ENCODE peak calls at places on chromosomes 2 and 18, in four cellular contexts. N is right cardiac atrium, R is AG04450, F is uterus. I is an unnamed sample.

GRCh38 chr2:25853038-25853638 is 25.1 kb downstream of the ASXL2 start:
- DNase-seq in N (no peak), F (no peak), R (no peak), I (no peak)

GRCh38 chr18:28972333-28972732 is 795.4 kb upstream of the CDH2 start:
- DNase-seq in R (no peak), F (no peak), N (no peak), I (no peak)

GRCh38 chr2:25279091-25279651 is 62.6 kb downstream of the DNMT3A start:
- DNase-seq in F (peak; percentile 62), R (no peak), N (peak; percentile 86), I (peak; percentile 66)

GRCh38 chr2:56654936-56655335 is 471.1 kb downstream of the CCDC85A start:
- DNase-seq in N (no peak), R (no peak), F (no peak), I (peak; percentile 26)

GRCh38 chr2:168652997-168653906 is 149.2 kb upstream of the NOSTRIN start:
- DNase-seq in R (no peak), N (no peak), F (no peak), I (no peak)

GRCh38 chr2:9091819-9092218 is 88.3 kb upstream of the MBOAT2 start:
- DNase-seq in F (no peak), N (no peak), R (no peak), I (no peak)

GRCh38 chr2:239930871-239931771 is 94.0 kb downstream of the NDUFA10 start:
- DNase-seq in N (peak; percentile 28), F (no peak), R (no peak), I (no peak)

GRCh38 chr18:48616484-48617255 is 77.8 kb downstream of the CTIF start:
- DNase-seq in F (no peak), R (no peak), N (no peak), I (no peak)

GRCh38 chr2:73035899-73036778 is 35.4 kb downstream of the SFXN5 start:
- DNase-seq in F (no peak), N (no peak), R (no peak), I (no peak)

GRCh38 chr2:220279840-220280239 is 652.4 kb downstream of the SLC4A3 start:
- DNase-seq in F (no peak), R (no peak), N (no peak), I (no peak)

GRCh38 chr2:204432196-204432595 is 113.1 kb upstream of the PARD3B start:
- DNase-seq in N (no peak), F (no peak), R (no peak), I (no peak)

DNA sequence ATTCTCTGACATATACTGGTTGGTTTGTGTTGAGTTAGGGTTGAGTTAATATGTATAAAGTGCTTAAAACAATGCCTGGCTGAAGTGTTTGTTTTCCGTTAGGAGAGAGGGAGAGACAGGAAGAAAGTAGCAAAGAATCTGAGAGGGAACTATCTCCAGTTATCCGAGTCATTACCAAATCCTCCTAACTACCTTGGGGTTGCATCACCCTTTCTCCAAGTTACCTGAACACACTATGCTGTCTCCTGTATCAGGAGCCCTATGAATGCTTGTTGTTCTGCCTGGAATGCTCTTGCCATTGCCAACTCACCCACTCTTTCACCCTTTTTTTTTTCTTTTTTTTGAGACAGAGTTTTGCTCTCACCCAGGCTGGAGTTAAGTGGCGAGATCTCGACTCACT is 47.9 kb upstream of the ITGAV start:
- DNase-seq in F (no peak), R (no peak), N (no peak), I (no peak)
- H3K27ac ChIP-seq in F (no peak overlapping the region), R (no peak overlapping the region), N (no peak overlapping the region), I (peak overlapping the region; percentile 88)

GRCh38 chr2:217573565-217573964 is 429.2 kb downstream of the TNS1 start:
- DNase-seq in R (peak; percentile 39), F (peak; percentile 47), N (no peak), I (no peak)

GRCh38 chr2:217568289-217568985 is 434.4 kb downstream of the TNS1 start:
- DNase-seq in F (no peak), R (peak; percentile 11), N (no peak), I (no peak)

DNA sequence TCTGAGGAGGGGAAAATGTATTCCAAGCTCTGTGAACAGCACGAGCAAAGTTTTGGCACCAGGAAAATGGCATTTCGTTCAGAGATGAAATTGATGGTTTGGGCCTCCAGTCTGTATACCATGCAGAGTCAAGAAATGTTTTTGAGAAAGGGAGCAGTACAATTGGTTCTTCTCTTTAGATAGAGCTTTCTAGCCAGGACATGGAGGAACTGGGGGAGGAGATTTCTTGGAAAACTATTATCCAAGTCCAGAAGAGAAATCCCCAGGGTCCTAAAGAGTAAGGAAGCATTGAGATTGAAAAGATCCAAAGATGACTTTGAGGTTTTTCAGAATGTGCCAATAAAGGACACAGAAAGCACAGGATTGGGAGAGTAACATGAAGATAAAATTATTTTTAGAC is 432.4 kb downstream of the TNS1 start:
- DNase-seq in F (no peak), N (no peak), R (no peak), I (no peak)
- H3K27ac ChIP-seq in F (no peak overlapping the region), N (no peak overlapping the region), R (no peak overlapping the region), I (no peak overlapping the region)

DNA sequence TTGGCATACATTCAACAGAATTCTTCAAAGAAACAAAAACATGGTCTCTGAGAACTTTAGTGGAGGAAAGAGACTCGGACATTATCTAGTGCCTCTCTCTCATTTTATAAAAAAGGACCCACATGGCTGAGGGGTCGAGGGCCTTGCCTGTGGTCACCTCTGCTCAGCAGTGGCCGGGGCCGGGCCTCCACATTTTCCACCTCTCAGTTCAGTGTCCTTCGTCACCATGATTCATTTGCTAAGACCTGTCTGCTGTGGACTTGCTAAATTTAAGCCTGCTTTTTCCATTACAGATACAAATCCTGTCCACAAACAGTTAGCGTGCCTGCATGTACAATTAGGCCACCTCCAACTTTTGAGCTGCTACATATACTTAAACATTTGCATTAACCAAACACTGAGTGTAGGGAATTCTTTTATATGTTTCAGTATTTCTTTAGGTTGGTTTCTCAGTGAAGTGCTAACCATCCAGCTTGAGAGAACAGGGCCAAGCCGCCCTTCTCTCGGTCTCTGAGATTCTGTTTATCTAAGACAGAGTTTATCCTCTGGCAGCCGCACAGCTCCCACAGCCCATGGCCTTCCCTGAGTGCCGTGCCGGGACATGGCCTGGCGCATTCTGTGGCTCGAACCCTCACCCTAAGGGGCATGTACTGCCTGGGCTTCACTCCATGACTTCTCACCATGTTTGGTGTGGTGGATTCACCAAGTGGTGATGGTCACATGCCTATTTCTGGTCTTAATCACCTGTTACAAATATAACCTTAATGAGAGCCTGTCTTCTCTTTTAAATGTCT is 46.2 kb downstream of the COA5 start:
- DNase-seq in R (no peak), F (no peak), N (no peak), I (no peak)
- H3K27ac ChIP-seq in R (no peak overlapping the region), F (no peak overlapping the region), N (peak overlapping the region; percentile 59), I (no peak overlapping the region)

GRCh38 chr2:189542145-189542882 is 38.3 kb downstream of the SLC40A1 start:
- DNase-seq in F (peak; percentile 52), R (no peak), N (no peak), I (no peak)
- H3K27ac ChIP-seq in F (peak overlapping the region; percentile 56), R (no peak overlapping the region), N (no peak overlapping the region), I (no peak overlapping the region)

GRCh38 chr2:11573418-11574175 is 39.8 kb downstream of the GREB1 start:
- DNase-seq in N (no peak), F (no peak), R (no peak), I (no peak)
- H3K27ac ChIP-seq in N (no peak overlapping the region), F (peak overlapping the region; percentile 63), R (peak overlapping the region; percentile 11), I (no peak overlapping the region)

DNA sequence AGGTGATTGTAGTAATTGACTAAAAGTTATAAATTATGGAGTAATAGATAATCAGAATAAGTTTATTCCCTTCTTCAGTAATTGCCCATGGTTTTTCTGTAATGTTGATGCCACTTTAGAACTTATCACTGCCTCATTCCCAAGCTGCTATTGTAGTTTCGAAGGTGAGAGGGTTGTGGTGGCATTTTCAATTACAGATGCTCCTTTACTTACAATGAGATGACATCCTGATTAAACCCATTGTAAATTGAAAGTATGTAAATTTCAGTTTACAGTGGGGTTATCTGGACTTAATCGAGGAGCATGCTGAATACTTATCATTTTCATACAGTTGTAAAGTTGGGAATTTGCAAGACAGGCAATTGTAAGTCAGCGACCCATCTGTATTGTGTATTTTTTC is 2.9 kb downstream of the NDUFV2 start:
- DNase-seq in R (no peak), F (no peak), N (no peak), I (no peak)
- H3K27ac ChIP-seq in R (no peak overlapping the region), F (no peak overlapping the region), N (no peak overlapping the region), I (no peak overlapping the region)

GRCh38 chr2:207514451-207514850 is 15.3 kb upstream of the CREB1 start:
- DNase-seq in F (no peak), N (no peak), R (no peak), I (no peak)
- H3K27ac ChIP-seq in F (no peak overlapping the region), N (no peak overlapping the region), R (no peak overlapping the region), I (peak overlapping the region; percentile 95)

DNA sequence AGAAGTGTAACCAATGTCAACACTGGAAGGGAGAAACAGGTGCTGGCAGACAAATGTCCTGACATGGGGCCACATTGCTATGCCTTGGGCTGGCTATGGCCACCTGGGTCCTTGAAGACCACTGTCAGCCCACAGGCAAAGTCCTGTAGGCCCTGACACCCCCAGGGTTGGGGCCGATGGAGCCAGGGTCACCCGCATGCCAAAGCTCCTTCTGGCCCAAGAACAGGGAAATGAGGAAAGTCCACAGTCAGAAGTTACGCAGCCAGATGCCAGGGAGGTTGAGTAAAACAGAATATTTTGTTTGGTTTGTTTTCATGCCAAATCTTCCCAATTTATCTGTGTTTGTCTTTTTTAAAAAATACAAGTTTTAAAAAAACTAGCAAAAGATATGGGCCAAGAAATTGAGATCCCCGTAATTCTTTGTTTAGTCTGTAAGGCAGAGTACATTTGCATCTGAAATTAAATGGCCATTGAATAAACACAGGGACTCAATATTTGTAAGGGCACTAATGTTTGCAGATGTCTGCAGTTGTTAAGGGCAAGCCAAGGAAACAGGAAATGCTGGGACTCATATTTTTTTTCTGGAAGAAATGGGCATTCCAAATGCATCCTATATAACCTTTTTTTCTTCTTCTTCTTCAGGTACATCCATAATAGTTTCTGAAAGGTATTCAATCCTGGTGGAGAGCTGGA is 186.4 kb downstream of the FAM210A start:
- DNase-seq in N (no peak), F (no peak), R (no peak), I (no peak)
- H3K27ac ChIP-seq in N (no peak overlapping the region), F (peak overlapping the region; percentile 80), R (no peak overlapping the region), I (no peak overlapping the region)

GRCh38 chr2:172196768-172197322 is 94.1 kb upstream of the DLX2 start:
- DNase-seq in N (no peak), F (no peak), R (no peak), I (peak; percentile 100)

GRCh38 chr2:172193331-172194089 is 90.8 kb upstream of the DLX2 start:
- DNase-seq in N (no peak), F (no peak), R (no peak), I (no peak)

GRCh38 chr2:172198361-172198760 is 95.7 kb upstream of the DLX2 start:
- DNase-seq in N (no peak), R (no peak), F (no peak), I (no peak)

GRCh38 chr2:172198908-172199307 is 96.2 kb upstream of the DLX2 start:
- DNase-seq in R (no peak), F (no peak), N (no peak), I (no peak)

GRCh38 chr2:172195836-172196376 is 93.2 kb upstream of the DLX2 start:
- DNase-seq in N (no peak), R (no peak), F (no peak), I (peak; percentile 91)
- H3K27ac ChIP-seq in N (no peak overlapping the region), R (no peak overlapping the region), F (no peak overlapping the region), I (peak overlapping the region; percentile 97)

I was measured in epithelial cell of prostate.